ENCODE peak calls at places on chromosomes 7 and 10, in five cellular contexts. D, X, O, V and B are unnamed samples.

GRCh38 chr7:32275216-32275979 is 205.2 kb upstream of the PDE1C start:
- DNase-seq in D (no peak), X (no peak), O (no peak), V (peak), B (no peak)

GRCh38 chr10:98536551-98536950 is 89.8 kb upstream of the HPS1 start:
- DNase-seq in D (no peak), X (peak), O (no peak), V (peak), B (no peak)

GRCh38 chr10:22002531-22003110 is 909 bp downstream of the DNAJC1 start:
- DNase-seq in D (peak), X (no peak), O (peak), V (peak), B (peak)

GRCh38 chr10:123150986-123151738 is 3.0 kb upstream of the BUB3 start:
- DNase-seq in D (no peak), X (no peak), O (no peak), V (peak), B (no peak)

GRCh38 chr10:110172155-110172554 is 35.2 kb upstream of the MXI1 start:
- DNase-seq in D (no peak), X (no peak), O (no peak), V (peak), B (no peak)

GRCh38 chr7:99312316-99313203 is 13.1 kb upstream of the ARPC1A start:
- DNase-seq in D (peak), X (no peak), O (peak), V (peak), B (peak)

GRCh38 chr10:6202684-6203330 is at the start of gene PFKFB3:
- DNase-seq in D (peak), X (no peak), O (peak), V (peak), B (peak)

GRCh38 chr7:132650498-132650897 is 74.2 kb upstream of the PLXNA4 start:
- DNase-seq in D (no peak), X (peak), O (peak), V (peak), B (peak)

GRCh38 chr7:158771-159170 is 33.6 kb upstream of the FAM20C start:
- DNase-seq in D (no peak), X (no peak), O (no peak), V (no peak), B (no peak)

GRCh38 chr7:68288099-68288498 is 1291.5 kb downstream of the TYW1 start:
- DNase-seq in D (no peak), X (no peak), O (no peak), V (no peak), B (no peak)

GRCh38 chr7:142359694-142360279 is 101.9 kb upstream of the PRSS58 start:
- DNase-seq in D (no peak), X (no peak), O (peak), V (no peak), B (peak)

GRCh38 chr10:3396116-3396515 is 223.5 kb upstream of the PITRM1 start:
- DNase-seq in D (no peak), X (no peak), O (no peak), V (no peak), B (no peak)

GRCh38 chr7:106138776-106139175 is 26.7 kb upstream of the SYPL1 start:
- DNase-seq in D (no peak), X (no peak), O (no peak), V (no peak), B (no peak)

GRCh38 chr10:131943021-131943814 is 38.5 kb downstream of the BNIP3 start:
- DNase-seq in D (peak), X (no peak), O (peak), V (peak), B (peak)

GRCh38 chr7:126856691-126857291 is 395.9 kb downstream of the GRM8 start:
- DNase-seq in D (no peak), X (no peak), O (peak), V (peak), B (no peak)

GRCh38 chr7:38699481-38699880 is 68.3 kb upstream of the AMPH start:
- DNase-seq in D (no peak), X (peak), O (peak), V (peak), B (peak)

GRCh38 chr7:105487559-105488218 is 34.4 kb downstream of the PUS7 start:
- DNase-seq in D (no peak), X (peak), O (peak), V (peak), B (peak)

GRCh38 chr10:100998183-100998990 is 1.2 kb upstream of the LZTS2 start:
- DNase-seq in D (peak), X (no peak), O (peak), V (peak), B (peak)

GRCh38 chr10:52256832-52257691 is 57.0 kb upstream of the DKK1 start:
- DNase-seq in D (no peak), X (no peak), O (peak), V (no peak), B (peak)

GRCh38 chr10:15209827-15210509 is 41.5 kb upstream of the NMT2 start:
- DNase-seq in D (peak), X (no peak), O (peak), V (peak), B (peak)

GRCh38 chr10:42973870-42974692 is 102.8 kb upstream of the RET start:
- DNase-seq in D (no peak), X (no peak), O (no peak), V (no peak), B (no peak)

GRCh38 chr10:114045071-114045737 is 1.5 kb downstream of the ADRB1 start:
- DNase-seq in D (no peak), X (no peak), O (peak), V (peak), B (no peak)

GRCh38 chr7:130506358-130506757 is 14.5 kb downstream of the MEST start:
- DNase-seq in D (no peak), X (no peak), O (no peak), V (no peak), B (no peak)

GRCh38 chr10:72729528-72729927 is 37.6 kb downstream of the MCU start:
- DNase-seq in D (no peak), X (no peak), O (no peak), V (no peak), B (peak)

GRCh38 chr10:129760003-129760315 is 204.1 kb downstream of the EBF3 start:
- DNase-seq in D (no peak), X (no peak), O (no peak), V (no peak), B (no peak)

GRCh38 chr10:30870926-30871325 is 160.7 kb downstream of the ZNF438 start:
- DNase-seq in D (no peak), X (no peak), O (no peak), V (no peak), B (peak)

DNA sequence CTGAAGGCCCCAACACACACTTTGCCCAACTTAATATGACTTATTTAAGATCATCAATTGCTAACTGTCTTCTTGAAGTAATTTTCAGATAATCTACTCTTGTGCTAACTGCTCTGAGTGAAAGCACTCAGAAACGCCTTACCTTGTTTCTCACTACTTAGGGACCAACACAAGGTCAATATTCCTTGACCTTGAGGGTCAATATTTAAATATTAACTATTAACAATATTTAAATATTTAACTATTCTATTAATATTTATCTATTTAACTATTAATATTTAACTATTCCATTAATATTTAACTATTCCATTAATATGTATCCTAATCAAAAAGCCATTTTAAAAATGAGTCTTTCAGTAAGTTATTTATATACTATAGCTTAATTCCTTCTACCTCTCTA is 26.0 kb upstream of the HNRNPH3 start:
- DNase-seq in D (no peak), X (no peak), O (no peak), V (no peak), B (no peak)
- H3K4me3 ChIP-seq in D (no peak), X (no peak), O (no peak), V (no peak), B (no peak)

GRCh38 chr10:127243490-127244272 is 47.3 kb upstream of the INSYN2A start:
- DNase-seq in D (peak), X (no peak), O (peak), V (peak), B (peak)
- TF ChIP-seq CTCF in D (peak), X (peak), O (peak), V (peak), B (peak)

DNA sequence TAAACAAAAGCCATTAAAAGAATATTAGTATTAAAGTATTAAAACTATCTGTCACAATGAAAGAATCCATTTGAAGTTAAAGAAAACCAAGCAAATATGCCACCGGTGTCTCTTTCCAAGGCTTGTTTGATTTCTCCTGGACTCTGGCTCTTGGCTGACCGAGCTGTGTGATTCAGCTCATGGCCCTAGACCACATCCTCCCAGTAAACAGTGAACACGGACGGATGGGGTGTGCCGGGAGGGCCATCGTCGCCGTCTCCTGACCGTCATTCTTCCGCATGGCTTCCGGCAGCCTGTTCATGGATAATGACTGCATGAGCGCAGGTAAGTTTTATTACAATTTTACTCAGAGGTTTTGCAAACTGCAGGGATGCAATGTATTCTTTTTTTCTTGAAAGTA is 218.5 kb downstream of the DNAJB6 start:
- DNase-seq in D (no peak), X (no peak), O (peak), V (no peak), B (no peak)
- H3K4me3 ChIP-seq in D (no peak), X (no peak), O (peak), V (no peak), B (no peak)

GRCh38 chr10:82394122-82394521 is 519.1 kb downstream of the NRG3 start:
- DNase-seq in D (no peak), X (no peak), O (no peak), V (no peak), B (no peak)
- TF ChIP-seq CTCF in D (no peak), X (no peak), O (no peak), V (no peak), B (no peak)

DNA sequence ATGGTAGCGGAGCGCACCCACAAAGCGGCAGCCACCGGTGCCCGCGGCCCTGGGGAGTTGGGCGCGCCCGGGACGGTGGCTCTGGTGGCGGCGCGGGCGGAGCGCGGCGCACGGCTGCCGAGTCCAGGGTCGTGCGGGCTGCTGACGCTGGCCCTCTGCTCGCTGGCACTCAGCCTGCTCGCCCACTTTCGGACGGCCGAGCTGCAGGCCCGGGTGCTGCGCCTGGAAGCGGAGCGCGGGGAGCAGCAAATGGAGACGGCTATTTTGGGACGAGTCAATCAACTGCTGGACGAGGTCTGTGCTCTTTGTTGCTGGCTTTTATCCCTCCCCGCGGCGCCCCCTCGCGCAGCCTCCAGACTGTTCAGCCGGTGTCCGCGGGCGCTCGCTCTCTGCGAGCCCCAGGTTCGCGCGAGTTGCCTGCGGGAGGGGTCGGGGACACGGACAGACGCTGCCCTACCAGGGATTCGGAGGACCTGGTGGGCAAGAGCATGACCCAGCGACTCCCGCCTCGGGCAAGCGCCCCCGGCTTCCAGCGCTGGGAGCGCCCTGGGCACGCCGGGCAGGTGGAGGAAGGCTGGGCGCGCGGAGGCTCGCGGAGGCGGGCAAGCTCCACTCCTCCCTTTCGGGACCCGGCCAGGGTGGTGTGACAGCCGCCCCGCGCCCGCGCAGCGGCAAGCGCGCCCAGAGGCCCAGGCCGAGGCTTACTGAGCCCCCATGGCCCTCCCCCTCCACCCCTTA is 887 bp downstream of the COL13A1 start:
- DNase-seq in D (no peak), X (no peak), O (peak), V (peak), B (peak)
- H3K4me3 ChIP-seq in D (peak), X (peak), O (peak), V (peak), B (peak)

DNA sequence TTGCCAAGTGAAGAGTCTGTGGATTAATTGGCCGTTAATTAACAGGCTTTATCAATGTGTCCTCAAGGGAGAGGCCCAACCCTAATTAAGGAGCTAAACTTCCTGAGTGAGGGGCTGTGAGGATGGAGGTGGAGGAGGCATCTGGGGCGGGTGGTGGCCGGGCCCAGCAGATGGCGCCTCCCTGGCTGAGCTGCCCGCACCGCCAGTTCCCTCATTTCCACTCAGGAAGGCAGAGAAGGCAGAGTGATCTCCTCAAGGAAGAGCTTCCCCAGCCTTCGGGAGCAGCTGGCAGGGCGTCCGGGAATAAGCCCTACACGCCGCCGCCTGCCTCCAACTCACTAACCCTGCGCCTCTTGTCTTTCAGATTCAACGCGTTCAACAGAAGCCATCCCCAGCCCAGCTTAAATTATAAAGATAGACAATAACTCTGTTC is 112.2 kb downstream of the CYTH3 start:
- DNase-seq in D (peak), X (peak), O (peak), V (peak), B (peak)
- TF ChIP-seq CTCF in D (peak), X (peak), O (peak), V (peak), B (peak)